ENCODE peak calls at places on chromosomes 16 and 17, in nine cellular contexts. D, M, L, P, Z, T, I, S and A are unnamed samples.

GRCh38 chr17:1049446-1050225 is 52.7 kb downstream of the TIMM22 start:
- DNase-seq in L (no peak), M (no peak), I (no peak), D (no peak), S (no peak), T (no peak), Z (no peak), P (no peak), A (no peak)

GRCh38 chr17:64240741-64241347 is 22.2 kb downstream of the TEX2 start:
- DNase-seq in T (no peak), Z (no peak), S (peak), L (no peak), M (no peak), I (no peak), D (no peak), P (peak), A (no peak)

GRCh38 chr17:83199500-83200201 is 120.2 kb downstream of the METRNL start:
- DNase-seq in L (peak), D (no peak), P (no peak), S (peak), Z (no peak), T (no peak), I (no peak), M (no peak), A (no peak)

GRCh38 chr16:27515874-27516353 is 33.8 kb downstream of the GTF3C1 start:
- DNase-seq in Z (peak), M (peak), L (peak), T (peak), S (peak), P (no peak), D (no peak), I (no peak), A (no peak)

GRCh38 chr16:87735270-87736002 is 30.4 kb downstream of the KLHDC4 start:
- DNase-seq in M (no peak), Z (no peak), I (no peak), S (no peak), L (no peak), D (no peak), T (no peak), P (no peak), A (no peak)

GRCh38 chr16:69845181-69845580 is 83.0 kb downstream of the WWP2 start:
- DNase-seq in I (no peak), D (no peak), S (no peak), T (no peak), Z (no peak), M (no peak), P (no peak), L (peak), A (no peak)

GRCh38 chr16:81401035-81401950 is 43.3 kb upstream of the CMIP start:
- DNase-seq in M (no peak), L (peak), T (no peak), I (no peak), Z (peak), P (peak), D (peak), S (peak), A (peak)

GRCh38 chr17:48391460-48391859 is 38.6 kb downstream of the SKAP1 start:
- DNase-seq in P (no peak), S (no peak), I (no peak), Z (no peak), L (no peak), M (no peak), T (no peak), D (no peak), A (no peak)

GRCh38 chr17:6749519-6749918 is 6.3 kb upstream of the XAF1 start:
- DNase-seq in P (no peak), Z (peak), D (no peak), S (peak), I (no peak), L (no peak), T (no peak), M (no peak), A (no peak)

GRCh38 chr17:79944251-79944812 is 91.3 kb downstream of the TBC1D16 start:
- DNase-seq in L (no peak), Z (no peak), P (no peak), D (no peak), M (peak), I (no peak), T (no peak), S (no peak), A (no peak)

GRCh38 chr17:39666601-39667261 is 1.5 kb upstream of the PNMT start:
- DNase-seq in P (no peak), S (no peak), M (no peak), I (no peak), D (no peak), Z (no peak), T (no peak), L (no peak), A (no peak)

GRCh38 chr17:8060274-8060673 is 21.4 kb downstream of the ALOX15B start:
- DNase-seq in L (peak), M (peak), T (peak), I (no peak), Z (peak), D (no peak), P (peak), S (peak), A (no peak)

GRCh38 chr17:82101301-82101715 is 3.3 kb upstream of the FASN start:
- DNase-seq in P (peak), I (no peak), M (no peak), L (no peak), T (no peak), S (no peak), Z (no peak), D (no peak), A (no peak)

GRCh38 chr16:83771306-83771942 is 36.4 kb upstream of the HSBP1 start:
- DNase-seq in S (no peak), Z (no peak), T (no peak), D (no peak), M (no peak), L (no peak), P (no peak), I (no peak), A (no peak)

GRCh38 chr16:30974348-30974747 is 10.7 kb upstream of the HSD3B7 start:
- DNase-seq in T (no peak), I (no peak), L (no peak), P (no peak), Z (no peak), D (no peak), S (no peak), M (no peak), A (no peak)

GRCh38 chr17:16214190-16215001 is 938 bp downstream of the NCOR1 start:
- DNase-seq in T (no peak), M (no peak), P (no peak), D (no peak), Z (peak), S (no peak), I (no peak), L (peak), A (no peak)

GRCh38 chr16:64280317-64280716 is 841.5 kb downstream of the CDH11 start:
- DNase-seq in S (no peak), M (no peak), I (no peak), D (no peak), T (no peak), P (no peak), L (peak), Z (no peak), A (no peak)